ENCODE peak calls at places on chromosomes 3 and 15, in six cellular contexts. D, P, N, L, T and H are unnamed samples.

GRCh38 chr3:37833790-37834189 is 27.9 kb upstream of the CTDSPL start:
- DNase-seq in D (no peak), P (no peak), N (no peak), L (no peak), T (no peak), H (peak; percentile 19)

GRCh38 chr3:152205097-152205593 is 63.6 kb upstream of the MBNL1 start:
- DNase-seq in D (no peak), P (no peak), N (no peak), L (no peak), T (no peak), H (peak; percentile 90)

GRCh38 chr3:134378384-134378783 is 4.1 kb upstream of the AMOTL2 start:
- DNase-seq in D (no peak), P (no peak), N (peak; percentile 57), L (no peak), T (no peak), H (peak; percentile 28)

GRCh38 chr3:177312491-177312890 is 115.2 kb upstream of the TBL1XR1 start:
- DNase-seq in D (no peak), P (no peak), N (no peak), L (no peak), T (no peak), H (no peak)

GRCh38 chr3:99532246-99532645 is 106.1 kb upstream of the COL8A1 start:
- DNase-seq in D (peak; percentile 53), P (peak; percentile 26), N (no peak), L (peak; percentile 62), T (no peak), H (peak; percentile 31)

GRCh38 chr15:42584031-42584765 is 8.8 kb downstream of the STARD9 start:
- DNase-seq in D (no peak), P (no peak), N (no peak), L (no peak), T (no peak), H (no peak)

GRCh38 chr3:101703169-101703568 is 16.7 kb upstream of the RPL24 start:
- DNase-seq in D (no peak), P (no peak), N (no peak), L (no peak), T (no peak), H (no peak)

GRCh38 chr3:128297401-128298138 is 144.3 kb downstream of the EEFSEC start:
- DNase-seq in D (no peak), P (peak; percentile 56), N (peak; percentile 59), L (peak; percentile 16), T (no peak), H (no peak)

GRCh38 chr15:74202461-74203401 is at the start of gene STRA6:
- DNase-seq in D (no peak), P (no peak), N (no peak), L (no peak), T (no peak), H (no peak)

GRCh38 chr15:99408236-99409096 is 157.2 kb downstream of the LRRC28 start:
- DNase-seq in D (no peak), P (no peak), N (peak; percentile 60), L (peak; percentile 49), T (no peak), H (no peak)

GRCh38 chr15:90685688-90686434 is 31.3 kb upstream of the BLM start:
- DNase-seq in D (no peak), P (no peak), N (no peak), L (no peak), T (no peak), H (peak; percentile 43)